ENCODE peak calls at places on chromosomes 5 and 9, in five cellular contexts. B is right lobe of liver, X is Calu3, L is nephron progenitor cell, Q is DND-41. O is an unnamed sample.

GRCh38 chr5:163540711-163541110 is 35.3 kb downstream of the MAT2B start:
- DNase-seq in B (no peak), X (no peak), L (no peak), Q (no peak), O (no peak)

GRCh38 chr5:170431571-170431970 is 42.4 kb upstream of the KCNMB1 start:
- DNase-seq in B (no peak), X (no peak), L (no peak), Q (no peak), O (no peak)

GRCh38 chr5:4226565-4226964 is 630.9 kb downstream of the IRX1 start:
- DNase-seq in B (no peak), X (no peak), L (no peak), Q (no peak), O (no peak)

GRCh38 chr9:91138760-91139159 is 223.0 kb downstream of the AUH start:
- DNase-seq in B (no peak), X (peak; percentile 12), L (no peak), Q (no peak), O (no peak)

GRCh38 chr5:50653946-50654345 is 12.5 kb upstream of the PARP8 start:
- DNase-seq in B (no peak), X (no peak), L (no peak), Q (no peak), O (no peak)

GRCh38 chr5:122350496-122350895 is 38.5 kb downstream of the SNCAIP start:
- DNase-seq in B (no peak), X (no peak), L (no peak), Q (no peak), O (no peak)

GRCh38 chr9:115367780-115368179 is 249.8 kb upstream of the TNC start:
- DNase-seq in B (no peak), X (no peak), L (no peak), Q (no peak), O (no peak)

GRCh38 chr5:14153932-14154646 is 10.9 kb downstream of the TRIO start:
- DNase-seq in B (no peak), X (peak; percentile 45), L (peak; percentile 48), Q (no peak), O (no peak)

GRCh38 chr5:171692106-171692505 is 93.5 kb upstream of the SMIM23 start:
- DNase-seq in B (no peak), X (no peak), L (no peak), Q (no peak), O (no peak)

GRCh38 chr9:94065535-94065961 is 18.7 kb upstream of the PTPDC1 start:
- DNase-seq in B (peak; percentile 61), X (peak; percentile 67), L (peak; percentile 77), Q (peak; percentile 62), O (no peak)

GRCh38 chr5:141855265-141856029 is 22.8 kb downstream of the PCDH1 start:
- DNase-seq in B (no peak), X (peak; percentile 63), L (peak; percentile 37), Q (no peak), O (peak; percentile 51)

GRCh38 chr5:136030252-136030651 is 1.5 kb downstream of the TGFBI start:
- DNase-seq in B (no peak), X (no peak), L (no peak), Q (no peak), O (no peak)

GRCh38 chr5:180910735-180911134 is 11.8 kb downstream of the BTNL8 start:
- DNase-seq in B (no peak), X (no peak), L (no peak), Q (no peak), O (no peak)

GRCh38 chr9:11319477-11320060 is 706.8 kb upstream of the PTPRD start:
- DNase-seq in B (no peak), X (no peak), L (peak; percentile 9), Q (no peak), O (no peak)

GRCh38 chr9:88537743-88538055 is 2.7 kb downstream of the NXNL2 start:
- DNase-seq in B (no peak), X (peak; percentile 45), L (peak; percentile 48), Q (peak; percentile 69), O (no peak)

GRCh38 chr9:93436218-93436617 is 15.3 kb upstream of the FAM120A start:
- DNase-seq in B (no peak), X (no peak), L (no peak), Q (no peak), O (no peak)

GRCh38 chr5:160970605-160971191 is 118.7 kb upstream of the ATP10B start:
- DNase-seq in B (no peak), X (no peak), L (no peak), Q (no peak), O (no peak)

GRCh38 chr5:54795284-54795683 is 190.1 kb downstream of the ESM1 start:
- DNase-seq in B (no peak), X (no peak), L (no peak), Q (no peak), O (no peak)

GRCh38 chr9:3824062-3824461 is 298.3 kb upstream of the RFX3 start:
- DNase-seq in B (no peak), X (no peak), L (no peak), Q (no peak), O (no peak)

GRCh38 chr9:90505695-90506094 is 136.9 kb downstream of the DIRAS2 start:
- DNase-seq in B (no peak), X (no peak), L (no peak), Q (no peak), O (no peak)

GRCh38 chr5:72511371-72512178 is 4.4 kb upstream of the ZNF366 start:
- DNase-seq in B (no peak), X (no peak), L (no peak), Q (no peak), O (no peak)

GRCh38 chr5:18069790-18070189 is 435.5 kb downstream of the TAF11L14 start:
- DNase-seq in B (no peak), X (no peak), L (no peak), Q (no peak), O (no peak)

GRCh38 chr5:177371705-177372533 is 12.3 kb upstream of the SLC34A1 start:
- DNase-seq in B (peak; percentile 65), X (no peak), L (no peak), Q (no peak), O (no peak)

GRCh38 chr5:109691248-109691574 is 1.5 kb downstream of the MAN2A1 start:
- DNase-seq in B (no peak), X (no peak), L (no peak), Q (peak; percentile 60), O (no peak)
- TF ChIP-seq CTCF in B (no peak), X (no peak), L (no peak), Q (no peak), O (peak; percentile 64)

GRCh38 chr9:113150670-113151591 is at the start of gene SLC31A2:
- DNase-seq in B (peak; percentile 91), X (peak; percentile 86), L (peak; percentile 95), Q (peak; percentile 85), O (peak; percentile 97)
- TF ChIP-seq CTCF in B (peak; percentile 31), X (peak; percentile 34), L (peak; percentile 34), Q (peak; percentile 56), O (peak; percentile 74)

GRCh38 chr5:112549127-112549526 is 130.1 kb upstream of the EPB41L4A start:
- DNase-seq in B (no peak), X (no peak), L (no peak), Q (no peak), O (no peak)

GRCh38 chr5:112552791-112553190 is 133.7 kb upstream of the EPB41L4A start:
- DNase-seq in B (no peak), X (no peak), L (no peak), Q (no peak), O (no peak)

GRCh38 chr5:112554089-112554977 is 135.3 kb upstream of the EPB41L4A start:
- DNase-seq in B (no peak), X (no peak), L (no peak), Q (no peak), O (no peak)

GRCh38 chr5:112549605-112550161 is 130.6 kb upstream of the EPB41L4A start:
- DNase-seq in B (no peak), X (no peak), L (no peak), Q (no peak), O (no peak)

DNA sequence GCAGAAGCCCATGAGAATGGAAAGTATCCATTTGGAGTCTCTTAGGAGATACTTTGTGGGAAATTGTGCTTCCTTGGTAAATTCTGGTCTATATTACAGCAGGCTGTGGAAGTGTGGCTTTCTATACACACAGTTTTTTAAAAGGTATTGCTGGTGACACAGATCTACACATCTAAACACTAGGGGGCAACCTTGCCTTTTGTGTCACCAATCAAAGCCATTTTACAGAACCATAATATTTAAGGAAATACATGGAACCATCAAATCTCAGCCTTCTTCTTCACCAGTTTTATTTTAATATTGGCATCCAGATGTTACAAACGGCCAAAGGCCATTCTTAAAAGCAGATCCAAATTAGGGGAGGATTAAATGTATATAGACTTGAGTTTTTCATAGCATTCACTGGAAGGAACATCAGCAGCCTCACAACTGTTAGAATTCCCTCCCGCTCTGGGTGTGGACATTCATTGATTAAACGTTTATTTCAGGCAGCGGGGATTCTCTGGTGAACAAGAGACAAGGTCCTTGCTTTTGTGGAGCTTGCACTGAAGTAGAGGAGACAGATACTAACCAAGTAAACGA is 132.5 kb upstream of the EPB41L4A start:
- DNase-seq in B (no peak), X (peak; percentile 64), L (peak; percentile 38), Q (peak; percentile 49), O (no peak)
- TF ChIP-seq CTCF in B (peak; percentile 77), X (peak; percentile 61), L (peak; percentile 76), Q (peak; percentile 84), O (peak; percentile 93)

GRCh38 chr5:15286659-15287058 is 213.3 kb upstream of the FBXL7 start:
- DNase-seq in B (no peak), X (no peak), L (no peak), Q (no peak), O (no peak)
- TF ChIP-seq CTCF in B (peak; percentile 58), X (no peak), L (no peak), Q (peak; percentile 34), O (peak; percentile 51)

GRCh38 chr5:103371046-103371603 is 112.6 kb downstream of the MACIR start:
- DNase-seq in B (no peak), X (no peak), L (no peak), Q (no peak), O (no peak)

GRCh38 chr5:103374473-103374963 is 116.0 kb downstream of the MACIR start:
- DNase-seq in B (no peak), X (no peak), L (no peak), Q (no peak), O (no peak)

GRCh38 chr5:103373576-103374472 is 115.3 kb downstream of the MACIR start:
- DNase-seq in B (no peak), X (no peak), L (no peak), Q (no peak), O (no peak)

GRCh38 chr5:103375863-103376591 is 117.5 kb downstream of the MACIR start:
- DNase-seq in B (no peak), X (no peak), L (no peak), Q (no peak), O (no peak)

DNA sequence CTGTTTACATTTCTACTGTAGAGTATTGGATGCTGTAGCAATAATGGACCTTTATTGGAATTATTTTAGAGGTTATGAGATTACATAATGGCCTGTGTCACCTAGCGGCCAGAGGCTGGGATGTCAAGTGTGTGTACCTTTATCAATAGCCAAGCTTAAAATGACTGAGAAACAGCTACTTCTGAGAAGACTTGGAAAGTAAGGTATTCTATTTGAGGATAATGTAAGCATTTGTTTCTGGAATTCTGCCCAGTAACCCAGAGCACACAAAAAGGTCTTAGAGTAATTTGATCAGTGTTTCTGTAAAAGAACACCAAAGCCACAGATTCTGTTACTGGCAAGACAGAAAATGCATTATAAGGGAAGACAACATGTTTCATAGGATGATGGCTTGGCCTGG is 116.8 kb downstream of the MACIR start:
- DNase-seq in B (no peak), X (peak; percentile 26), L (no peak), Q (no peak), O (no peak)
- TF ChIP-seq CTCF in B (no peak), X (peak; percentile 34), L (no peak), Q (no peak), O (peak; percentile 54)

GRCh38 chr5:42514759-42515158 is 91.5 kb downstream of the GHR start:
- DNase-seq in B (no peak), X (no peak), L (no peak), Q (no peak), O (no peak)
- TF ChIP-seq CTCF in B (peak; percentile 46), X (no peak), L (no peak), Q (peak; percentile 28), O (no peak)

GRCh38 chr5:140828402-140828737 is 610 bp downstream of the PCDHA6 start:
- DNase-seq in B (no peak), X (no peak), L (no peak), Q (no peak), O (no peak)
- TF ChIP-seq CTCF in B (no peak), X (no peak), L (peak; percentile 20), Q (no peak), O (peak; percentile 49)

O was measured in chondrocyte.